ENCODE peak calls at places on chromosomes 6 and 20, in four cellular contexts. One of them, this sample, is unnamed.

GRCh38 chr6:106973018-106973840 is 1.3 kb downstream of the CD24 start:
- DNase-seq in bronchial epithelial cell: no peak
- DNase-seq in H1: no peak
- DNase-seq in GM12865: no peak
- DNase-seq in this sample: no peak

GRCh38 chr6:32597024-32597423 is 7.4 kb upstream of the HLA-DRB1 start:
- DNase-seq in GM12865: no peak
- DNase-seq in bronchial epithelial cell: no peak
- DNase-seq in H1: no peak
- DNase-seq in this sample: no peak

GRCh38 chr6:72554203-72554564 is 67.7 kb upstream of the KCNQ5 start:
- DNase-seq in H1: no peak
- DNase-seq in bronchial epithelial cell: peak
- DNase-seq in GM12865: no peak
- DNase-seq in this sample: peak

GRCh38 chr20:62929051-62929538 is 2.8 kb upstream of the DIDO1 start:
- DNase-seq in bronchial epithelial cell: peak
- DNase-seq in GM12865: peak
- DNase-seq in H1: no peak
- DNase-seq in this sample: peak

GRCh38 chr6:82298012-82298411 is 50.5 kb upstream of the IBTK start:
- DNase-seq in bronchial epithelial cell: peak
- DNase-seq in H1: no peak
- DNase-seq in GM12865: no peak
- DNase-seq in this sample: peak

GRCh38 chr20:50625986-50626677 is 65.2 kb downstream of the RIPOR3 start:
- DNase-seq in H1: no peak
- DNase-seq in bronchial epithelial cell: no peak
- DNase-seq in GM12865: peak
- DNase-seq in this sample: peak

GRCh38 chr6:161217631-161218030 is 56.2 kb downstream of the AGPAT4 start:
- DNase-seq in H1: no peak
- DNase-seq in bronchial epithelial cell: no peak
- DNase-seq in GM12865: no peak
- DNase-seq in this sample: no peak

GRCh38 chr6:29627762-29628418 is 5.1 kb downstream of the GABBR1 start:
- DNase-seq in H1: peak
- DNase-seq in GM12865: no peak
- DNase-seq in bronchial epithelial cell: peak
- DNase-seq in this sample: peak

GRCh38 chr20:31710423-31711250 is 12.0 kb downstream of the BCL2L1 start:
- DNase-seq in bronchial epithelial cell: peak
- DNase-seq in H1: no peak
- DNase-seq in GM12865: no peak
- DNase-seq in this sample: no peak

GRCh38 chr20:17615645-17616479 is 46.0 kb downstream of the DSTN start:
- DNase-seq in H1: no peak
- DNase-seq in GM12865: no peak
- DNase-seq in bronchial epithelial cell: no peak
- DNase-seq in this sample: no peak

GRCh38 chr6:149169761-149170359 is 147.7 kb upstream of the TAB2 start:
- DNase-seq in bronchial epithelial cell: no peak
- DNase-seq in GM12865: peak
- DNase-seq in H1: no peak
- DNase-seq in this sample: no peak

GRCh38 chr20:51094221-51094620 is 71.3 kb upstream of the KCNG1 start:
- DNase-seq in bronchial epithelial cell: no peak
- DNase-seq in H1: no peak
- DNase-seq in GM12865: no peak
- DNase-seq in this sample: no peak

GRCh38 chr20:36925234-36925633 is 26.3 kb downstream of the SAMHD1 start:
- DNase-seq in GM12865: no peak
- DNase-seq in bronchial epithelial cell: no peak
- DNase-seq in H1: no peak
- DNase-seq in this sample: no peak

GRCh38 chr20:51623255-51623654 is 80.7 kb upstream of the NFATC2 start:
- DNase-seq in bronchial epithelial cell: no peak
- DNase-seq in GM12865: no peak
- DNase-seq in H1: no peak
- DNase-seq in this sample: no peak

GRCh38 chr6:107806675-107807074 is 17.4 kb downstream of the SCML4 start:
- DNase-seq in GM12865: no peak
- DNase-seq in bronchial epithelial cell: no peak
- DNase-seq in H1: no peak
- DNase-seq in this sample: no peak

GRCh38 chr6:81735756-81736380 is 16.6 kb downstream of the TENT5A start:
- DNase-seq in H1: no peak
- DNase-seq in GM12865: no peak
- DNase-seq in bronchial epithelial cell: peak
- DNase-seq in this sample: peak

GRCh38 chr6:31702421-31702818 is 704 bp downstream of the ABHD16A start:
- DNase-seq in H1: no peak
- DNase-seq in bronchial epithelial cell: no peak
- DNase-seq in GM12865: no peak
- DNase-seq in this sample: no peak

GRCh38 chr6:88371480-88371879 is 205.3 kb upstream of the CNR1 start:
- DNase-seq in H1: no peak
- DNase-seq in bronchial epithelial cell: no peak
- DNase-seq in GM12865: no peak
- DNase-seq in this sample: no peak

GRCh38 chr6:45590225-45590624 is 212.5 kb upstream of the SUPT3H start:
- DNase-seq in GM12865: no peak
- DNase-seq in H1: no peak
- DNase-seq in bronchial epithelial cell: peak
- DNase-seq in this sample: peak

GRCh38 chr20:6884114-6884513 is 116.6 kb downstream of the BMP2 start:
- DNase-seq in H1: no peak
- DNase-seq in bronchial epithelial cell: no peak
- DNase-seq in GM12865: no peak
- DNase-seq in this sample: no peak

GRCh38 chr6:145070791-145071190 is 664.5 kb downstream of the EPM2A start:
- DNase-seq in H1: no peak
- DNase-seq in GM12865: no peak
- DNase-seq in bronchial epithelial cell: no peak
- DNase-seq in this sample: peak

GRCh38 chr6:40585661-40586269 is 1.4 kb downstream of the LRFN2 start:
- DNase-seq in bronchial epithelial cell: no peak
- DNase-seq in H1: no peak
- DNase-seq in GM12865: no peak
- DNase-seq in this sample: no peak

GRCh38 chr6:43717389-43717788 is 29.8 kb upstream of the MRPS18A start:
- DNase-seq in GM12865: no peak
- DNase-seq in bronchial epithelial cell: no peak
- DNase-seq in H1: no peak
- DNase-seq in this sample: no peak

GRCh38 chr6:91654844-91655192 is 1067.9 kb upstream of the MAP3K7 start:
- DNase-seq in H1: no peak
- DNase-seq in GM12865: no peak
- DNase-seq in bronchial epithelial cell: no peak
- DNase-seq in this sample: no peak

GRCh38 chr6:91653324-91653723 is 1066.5 kb upstream of the MAP3K7 start:
- DNase-seq in bronchial epithelial cell: no peak
- DNase-seq in GM12865: no peak
- DNase-seq in H1: no peak
- DNase-seq in this sample: no peak

GRCh38 chr6:91659881-91660280 is 1073.0 kb upstream of the MAP3K7 start:
- DNase-seq in bronchial epithelial cell: no peak
- DNase-seq in GM12865: no peak
- DNase-seq in H1: no peak
- DNase-seq in this sample: no peak

DNA sequence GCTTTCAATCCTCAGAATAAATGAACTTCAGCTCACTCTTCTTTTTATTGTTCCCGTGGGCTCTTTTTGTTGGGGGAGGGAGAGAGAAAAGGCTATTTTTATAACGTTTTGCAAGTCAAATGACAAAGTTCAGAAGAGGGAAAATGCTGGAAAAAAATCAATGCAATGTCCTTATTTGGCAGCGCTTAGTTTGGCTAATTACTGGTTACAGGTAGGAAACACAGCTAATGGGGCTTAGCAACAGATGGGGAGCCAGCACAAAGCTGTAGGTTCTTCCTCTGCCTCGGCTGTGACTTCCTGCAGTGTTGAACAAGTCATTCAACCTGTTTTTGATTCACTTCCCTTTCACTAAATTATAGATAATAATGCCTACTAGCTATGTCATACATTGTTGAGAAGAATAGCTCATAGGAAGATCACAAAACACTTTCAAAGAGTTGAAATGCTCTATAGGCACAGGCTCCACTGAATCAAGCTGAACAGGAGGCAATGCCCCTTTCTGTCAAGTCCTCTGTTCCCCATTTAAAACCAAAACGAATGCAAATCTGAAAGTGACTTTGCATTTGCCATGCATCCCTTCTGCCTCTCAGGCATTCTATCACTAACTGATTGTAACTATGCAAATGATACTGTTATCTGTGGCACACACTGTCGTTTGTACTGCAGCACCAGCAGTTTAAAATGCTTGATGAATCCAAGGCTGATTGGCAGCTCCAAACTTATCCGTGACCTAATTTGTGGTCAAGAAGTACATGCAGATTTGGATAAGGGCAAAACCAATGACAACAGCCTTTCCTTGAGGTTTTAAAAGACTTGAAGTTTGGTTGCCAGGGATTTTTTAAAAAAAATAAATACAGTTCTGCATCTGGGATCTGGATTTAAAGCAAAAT is 1067.3 kb upstream of the MAP3K7 start:
- DNase-seq in GM12865: no peak
- DNase-seq in H1: no peak
- DNase-seq in bronchial epithelial cell: no peak
- DNase-seq in this sample: no peak
- H3K4me3 ChIP-seq in GM12865: no peak
- H3K4me3 ChIP-seq in H1: no peak
- H3K4me3 ChIP-seq in bronchial epithelial cell: no peak
- H3K4me3 ChIP-seq in this sample: no peak

DNA sequence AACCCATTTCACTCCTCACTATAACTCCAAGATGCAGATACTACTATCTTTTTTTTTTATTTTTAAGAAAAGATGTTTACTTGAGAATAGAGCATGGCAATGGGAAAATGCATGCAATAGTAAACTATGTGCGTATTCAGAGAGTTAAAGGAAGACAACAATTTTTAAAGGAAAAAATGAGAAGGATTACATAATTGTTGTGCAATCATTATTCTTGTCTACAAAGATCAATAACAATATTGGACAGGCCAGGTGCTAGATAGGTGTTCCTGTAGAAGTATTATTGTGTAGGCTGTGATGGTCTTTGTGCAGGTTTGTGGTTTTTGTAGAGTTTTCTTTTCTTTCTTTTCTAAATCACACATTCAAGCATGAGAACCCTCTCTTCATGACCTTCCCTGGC is 20.6 kb downstream of the CYP39A1 start:
- DNase-seq in GM12865: no peak
- DNase-seq in H1: no peak
- DNase-seq in bronchial epithelial cell: no peak
- DNase-seq in this sample: no peak
- H3K4me3 ChIP-seq in GM12865: no peak
- H3K4me3 ChIP-seq in H1: no peak
- H3K4me3 ChIP-seq in bronchial epithelial cell: no peak
- H3K4me3 ChIP-seq in this sample: no peak

DNA sequence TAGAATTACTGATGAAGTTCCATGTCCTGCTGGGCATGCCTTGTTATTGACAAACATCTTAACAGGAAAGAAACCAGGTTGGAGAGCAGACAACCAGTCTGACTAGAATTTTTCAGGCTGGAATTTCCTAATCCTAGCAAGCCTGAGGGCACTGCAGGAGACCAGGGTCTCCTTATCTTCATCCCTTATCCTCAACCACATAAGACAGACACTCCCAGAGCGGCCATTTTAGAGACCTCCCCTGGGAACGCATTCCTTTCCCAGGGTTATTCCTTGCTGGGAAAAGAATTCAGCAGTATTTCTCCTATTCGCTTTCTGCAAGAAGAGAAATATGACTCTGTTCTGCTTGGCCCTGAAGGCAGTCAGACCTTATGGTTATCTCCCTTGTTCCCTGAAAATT is 803.7 kb downstream of the GRIK2 start:
- DNase-seq in bronchial epithelial cell: no peak
- DNase-seq in H1: no peak
- DNase-seq in GM12865: no peak
- DNase-seq in this sample: no peak
- H3K4me3 ChIP-seq in bronchial epithelial cell: no peak
- H3K4me3 ChIP-seq in H1: no peak
- H3K4me3 ChIP-seq in GM12865: no peak
- H3K4me3 ChIP-seq in this sample: no peak

GRCh38 chr6:11164717-11165646 is 53.5 kb upstream of the ERVFRD-1 start:
- DNase-seq in bronchial epithelial cell: no peak
- DNase-seq in H1: no peak
- DNase-seq in GM12865: no peak
- DNase-seq in this sample: no peak

GRCh38 chr6:11168091-11168635 is 56.6 kb upstream of the ERVFRD-1 start:
- DNase-seq in GM12865: no peak
- DNase-seq in H1: no peak
- DNase-seq in bronchial epithelial cell: no peak
- DNase-seq in this sample: peak

GRCh38 chr6:11162262-11162661 is 50.7 kb upstream of the ERVFRD-1 start:
- DNase-seq in H1: no peak
- DNase-seq in GM12865: no peak
- DNase-seq in bronchial epithelial cell: no peak
- DNase-seq in this sample: no peak

GRCh38 chr6:11163932-11164331 is 52.4 kb upstream of the ERVFRD-1 start:
- DNase-seq in H1: no peak
- DNase-seq in GM12865: peak
- DNase-seq in bronchial epithelial cell: no peak
- DNase-seq in this sample: no peak

DNA sequence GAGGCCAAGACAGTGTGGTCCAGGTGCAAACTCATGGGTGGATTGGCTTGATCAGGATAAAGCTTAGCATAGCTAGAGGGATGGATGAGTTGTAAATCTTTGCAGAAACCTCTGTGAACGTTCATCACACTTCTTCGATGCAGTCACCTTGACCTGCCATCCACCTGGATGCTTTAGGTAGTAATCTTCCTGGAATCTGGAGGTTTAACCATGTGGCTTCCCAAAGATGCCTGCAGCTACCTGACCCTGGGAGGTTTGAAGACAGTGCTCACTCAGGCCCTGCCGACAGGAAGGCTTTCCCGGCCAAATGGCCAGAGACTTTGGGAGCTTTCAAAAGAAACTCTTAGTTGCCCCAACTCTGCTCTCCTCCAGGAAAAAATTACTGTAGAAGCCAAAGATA is 55.4 kb upstream of the ERVFRD-1 start:
- DNase-seq in bronchial epithelial cell: no peak
- DNase-seq in H1: no peak
- DNase-seq in GM12865: no peak
- DNase-seq in this sample: no peak
- H3K4me3 ChIP-seq in bronchial epithelial cell: no peak
- H3K4me3 ChIP-seq in H1: no peak
- H3K4me3 ChIP-seq in GM12865: no peak
- H3K4me3 ChIP-seq in this sample: no peak

GRCh38 chr20:8019998-8020247 is 362 bp upstream of the TMX4 start:
- DNase-seq in GM12865: peak
- DNase-seq in H1: no peak
- DNase-seq in bronchial epithelial cell: no peak
- DNase-seq in this sample: no peak
- H3K4me3 ChIP-seq in GM12865: peak
- H3K4me3 ChIP-seq in H1: peak
- H3K4me3 ChIP-seq in bronchial epithelial cell: no peak
- H3K4me3 ChIP-seq in this sample: peak

This sample was measured in fibroblast of pulmonary artery.